ENCODE peak calls at places on chromosome 1, in nine cellular contexts. Q is effector memory CD8-positive, alpha-beta T cell; T is astrocyte of the cerebellum; K is ureter; U is BE2C; H is lung; R is ELF-1; N is activated naive CD8-positive, alpha-beta T cell treated with anti-CD3 and anti-CD28 coated beads for 36 hours; X is activated CD8-positive, alpha-beta memory T cell treated with anti-CD3 and anti-CD28 coated beads for 4 hours. C is an unnamed sample.

GRCh38 chr1:18962855-18963737 is 6.6 kb upstream of the IFFO2 start:
- DNase-seq in Q (no peak), T (no peak), K (no peak), U (no peak), H (no peak), R (no peak), N (no peak), X (no peak), C (no peak)

GRCh38 chr1:178086294-178087255 is 7.3 kb upstream of the RASAL2 start:
- DNase-seq in Q (no peak), T (no peak), K (no peak), U (no peak), H (peak), R (no peak), N (no peak), X (no peak), C (no peak)

GRCh38 chr1:29279896-29280779 is 43.8 kb downstream of the PTPRU start:
- DNase-seq in Q (no peak), T (no peak), K (no peak), U (no peak), H (no peak), R (no peak), N (no peak), X (no peak), C (no peak)

GRCh38 chr1:30758785-30759380 is 1.3 kb upstream of the LAPTM5 start:
- DNase-seq in Q (no peak), T (no peak), K (no peak), U (peak), H (no peak), R (no peak), N (peak), X (no peak), C (no peak)

GRCh38 chr1:163054056-163054706 is 15.0 kb upstream of the RGS4 start:
- DNase-seq in Q (no peak), T (no peak), K (no peak), U (peak), H (peak), R (peak), N (no peak), X (no peak), C (no peak)

GRCh38 chr1:54516249-54516920 is 31.6 kb upstream of the ACOT11 start:
- DNase-seq in Q (no peak), T (no peak), K (no peak), U (no peak), H (no peak), R (no peak), N (no peak), X (no peak), C (no peak)

GRCh38 chr1:224641030-224641429 is 24.9 kb downstream of the CNIH3 start:
- DNase-seq in Q (no peak), T (no peak), K (no peak), U (no peak), H (no peak), R (peak), N (no peak), X (no peak), C (no peak)

GRCh38 chr1:178684111-178684510 is 40.9 kb upstream of the RALGPS2 start:
- DNase-seq in Q (no peak), T (no peak), K (no peak), U (no peak), H (no peak), R (no peak), N (no peak), X (no peak), C (no peak)

GRCh38 chr1:2894381-2895041 is 93.0 kb upstream of the TTC34 start:
- DNase-seq in Q (no peak), T (no peak), K (no peak), U (no peak), H (no peak), R (no peak), N (no peak), X (no peak), C (no peak)

GRCh38 chr1:21436488-21437340 is 3.2 kb upstream of the NBPF3 start:
- DNase-seq in Q (no peak), T (no peak), K (peak), U (no peak), H (no peak), R (peak), N (no peak), X (no peak), C (no peak)

GRCh38 chr1:85438353-85438752 is 26.6 kb downstream of the DDAH1 start:
- DNase-seq in Q (no peak), T (no peak), K (no peak), U (no peak), H (no peak), R (no peak), N (no peak), X (no peak), C (no peak)

GRCh38 chr1:108121361-108122143 is 78.6 kb downstream of the SLC25A24 start:
- DNase-seq in Q (no peak), T (no peak), K (no peak), U (peak), H (no peak), R (peak), N (no peak), X (no peak), C (no peak)

GRCh38 chr1:111334169-111334568 is 43.5 kb downstream of the CHIA start:
- DNase-seq in Q (peak), T (peak), K (no peak), U (peak), H (no peak), R (peak), N (peak), X (no peak), C (peak)

GRCh38 chr1:3471356-3472087 is 17.1 kb downstream of the ARHGEF16 start:
- DNase-seq in Q (no peak), T (no peak), K (no peak), U (peak), H (no peak), R (peak), N (no peak), X (no peak), C (no peak)

C was measured in naive thymus-derived CD4-positive, alpha-beta T cell.